ENCODE peak calls at places on chromosome 6, in eight cellular contexts. I is HCT116, M is A549, J is K562, W is HepG2, N is H1, S is endothelial cell of umbilical vein, R is GM12878. A is an unnamed sample.

GRCh38 chr6:35343092-35343834 is 905 bp downstream of the PPARD start:
- DNase-seq in W (no peak), J (no peak), M (no peak), I (no peak), S (peak), N (no peak), R (no peak), A (peak)

GRCh38 chr6:149919834-149920225 is 3.1 kb downstream of the RAET1G start:
- DNase-seq in R (no peak), W (no peak), J (no peak), I (no peak), M (no peak), S (no peak), N (no peak), A (no peak)

GRCh38 chr6:138972226-138972665 is 15.8 kb downstream of the REPS1 start:
- DNase-seq in J (no peak), I (no peak), N (no peak), R (no peak), S (peak), M (no peak), W (no peak), A (peak)

GRCh38 chr6:16276991-16277981 is 38.9 kb downstream of the GMPR start:
- DNase-seq in S (peak), J (peak), W (peak), R (no peak), I (peak), M (peak), N (peak), A (peak)

GRCh38 chr6:170117111-170117972 is 173.5 kb downstream of the DLL1 start:
- DNase-seq in J (no peak), I (no peak), R (no peak), M (no peak), W (no peak), N (no peak), S (no peak), A (no peak)

GRCh38 chr6:159499034-159499433 is 194.0 kb downstream of the SOD2 start:
- DNase-seq in W (no peak), I (no peak), N (no peak), R (no peak), S (no peak), M (no peak), J (peak), A (no peak)

GRCh38 chr6:36949636-36950035 is 4.9 kb upstream of the PI16 start:
- DNase-seq in I (no peak), W (no peak), J (no peak), S (peak), M (no peak), R (no peak), N (no peak), A (peak)

GRCh38 chr6:116536216-116536621 is 9.3 kb downstream of the TRAPPC3L start:
- DNase-seq in W (peak), S (peak), N (no peak), M (peak), R (no peak), J (peak), I (peak), A (peak)

GRCh38 chr6:96582457-96582856 is 19.5 kb downstream of the FHL5 start:
- DNase-seq in J (no peak), S (no peak), N (no peak), W (no peak), I (no peak), R (no peak), M (no peak), A (no peak)

GRCh38 chr6:53066059-53066406 is 829 bp downstream of the FBXO9 start:
- DNase-seq in R (no peak), J (peak), S (peak), M (peak), N (no peak), I (no peak), W (no peak), A (peak)

GRCh38 chr6:62283828-62284411 is 2.1 kb downstream of the KHDRBS2 start:
- DNase-seq in M (peak), S (no peak), I (peak), N (no peak), J (no peak), R (no peak), W (peak), A (peak)

GRCh38 chr6:104862456-104862855 is 2.7 kb upstream of the HACE1 start:
- DNase-seq in W (no peak), R (no peak), J (no peak), M (no peak), I (no peak), S (no peak), N (no peak), A (peak)

DNA sequence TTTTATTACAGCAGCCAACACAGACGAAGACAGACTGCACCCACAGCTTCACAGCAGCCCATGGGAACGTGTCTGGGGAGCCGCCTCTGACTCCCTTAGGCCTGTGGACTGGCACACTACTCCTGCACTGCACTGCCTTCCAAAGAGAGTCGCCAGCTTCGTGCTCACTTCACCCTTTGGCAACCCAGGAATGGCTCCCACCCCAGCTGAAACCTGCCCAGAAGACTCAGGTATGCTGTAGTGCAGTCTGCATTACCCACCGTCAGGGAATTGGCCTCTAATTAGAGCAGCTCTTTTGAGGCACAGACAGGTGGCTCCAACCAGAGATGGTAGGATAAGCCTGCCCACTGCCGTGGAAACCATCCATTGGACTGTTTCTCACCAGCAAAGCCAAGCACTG is 39.9 kb upstream of the FRMD1 start:
- DNase-seq in R (no peak), M (no peak), N (no peak), J (no peak), I (no peak), W (no peak), S (no peak), A (no peak)
- H3K4me2 ChIP-seq in R (no peak), M (no peak), N (no peak), J (no peak), I (no peak), W (no peak), S (no peak), A (no peak)

GRCh38 chr6:109296305-109296915 is 85.9 kb downstream of the CD164 start:
- DNase-seq in N (no peak), R (no peak), I (no peak), S (no peak), J (no peak), W (peak), M (no peak), A (no peak)
- TF ChIP-seq POLR2A in N (no peak), R (no peak), I (no peak), S (no peak), J (no peak), W (no peak), M (no peak), A (no peak)

GRCh38 chr6:6007311-6008113 is 787 bp upstream of the NRN1 start:
- DNase-seq in I (no peak), S (peak), W (no peak), R (no peak), M (no peak), J (no peak), N (no peak), A (no peak)

GRCh38 chr6:6006428-6007310 is at the start of gene NRN1:
- DNase-seq in J (no peak), M (no peak), W (no peak), S (peak), R (no peak), I (no peak), N (no peak), A (no peak)

GRCh38 chr6:6003334-6004146 is 3.2 kb downstream of the NRN1 start:
- DNase-seq in M (no peak), J (no peak), W (no peak), S (peak), R (no peak), I (no peak), N (no peak), A (no peak)

GRCh38 chr6:6004147-6004995 is 2.4 kb downstream of the NRN1 start:
- DNase-seq in I (no peak), R (no peak), J (no peak), M (no peak), W (no peak), N (no peak), S (peak), A (no peak)

DNA sequence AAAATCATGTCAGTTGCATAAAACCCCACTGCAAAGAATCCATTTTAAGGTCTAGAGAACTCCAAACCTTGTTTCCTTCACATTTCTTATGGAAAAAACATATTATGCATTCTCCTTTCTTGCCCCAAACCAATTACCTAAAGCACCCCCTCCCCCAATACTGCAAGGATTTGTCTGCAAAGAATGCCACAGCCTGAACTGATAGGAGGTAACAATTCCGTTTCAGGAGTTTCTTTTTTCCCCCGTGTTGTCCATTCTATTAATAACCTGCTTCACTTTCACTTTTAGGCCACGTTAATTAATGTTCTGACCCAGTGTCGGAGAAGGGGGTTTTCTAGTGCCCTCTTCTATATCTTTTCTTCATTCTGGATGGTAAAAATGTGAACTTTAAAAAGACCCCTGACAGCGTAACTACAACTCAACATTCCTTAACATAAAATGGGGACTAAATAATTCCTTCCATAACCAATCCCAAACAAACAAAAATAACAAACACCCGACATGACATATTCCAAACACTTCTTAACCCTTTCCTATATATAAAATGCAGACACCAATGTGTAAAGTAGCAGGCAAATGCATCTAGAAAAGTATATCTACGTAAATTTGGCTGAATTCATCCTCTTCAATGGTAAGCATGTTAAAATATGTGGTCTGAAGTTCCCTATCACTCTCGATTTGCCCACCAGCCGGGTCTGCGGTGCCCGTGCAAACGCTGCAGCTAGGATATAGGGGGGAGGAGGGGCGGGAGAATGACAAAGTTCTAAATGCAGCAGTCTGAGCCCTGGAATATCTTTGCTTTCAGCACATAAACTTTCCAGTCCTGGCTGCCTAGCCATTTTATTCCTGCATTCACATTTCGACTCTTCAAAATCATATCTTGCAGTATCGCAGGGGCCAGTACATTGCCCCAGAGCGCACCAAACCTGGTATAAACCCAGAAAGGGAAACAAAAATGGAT is 978 bp downstream of the NRN1 start:
- DNase-seq in J (no peak), I (no peak), N (no peak), S (peak), W (no peak), R (no peak), M (no peak), A (no peak)
- H3K4me2 ChIP-seq in J (no peak), I (no peak), N (peak), S (peak), W (no peak), R (no peak), M (peak), A (no peak)

GRCh38 chr6:12290490-12290820 is 294 bp downstream of the EDN1 start:
- DNase-seq in R (no peak), M (no peak), S (no peak), N (no peak), J (no peak), I (no peak), W (no peak), A (no peak)

GRCh38 chr6:12291083-12291784 is 1.1 kb downstream of the EDN1 start:
- DNase-seq in I (no peak), M (no peak), R (no peak), N (no peak), S (no peak), W (no peak), J (no peak), A (no peak)

GRCh38 chr6:12288211-12288618 is 1.9 kb upstream of the EDN1 start:
- DNase-seq in I (no peak), J (no peak), N (no peak), R (no peak), M (no peak), S (no peak), W (no peak), A (no peak)

GRCh38 chr6:12288844-12289654 is 1.1 kb upstream of the EDN1 start:
- DNase-seq in M (peak), N (peak), J (peak), W (peak), I (peak), S (peak), R (peak), A (peak)

GRCh38 chr6:12289655-12290489 is at the start of gene EDN1:
- DNase-seq in W (peak), I (peak), R (peak), M (peak), N (peak), J (peak), S (peak), A (peak)
- TF ChIP-seq POLR2A in W (no peak), I (no peak), R (peak), M (peak), N (no peak), J (no peak), S (peak), A (peak)

GRCh38 chr6:74755196-74755595 is 450.7 kb downstream of the COL12A1 start:
- DNase-seq in M (no peak), N (no peak), W (no peak), J (no peak), S (no peak), R (no peak), I (no peak), A (no peak)

GRCh38 chr6:74745670-74746069 is 460.2 kb downstream of the COL12A1 start:
- DNase-seq in N (no peak), I (no peak), S (no peak), R (no peak), J (no peak), W (no peak), M (no peak), A (no peak)

GRCh38 chr6:74753883-74754600 is 451.8 kb downstream of the COL12A1 start:
- DNase-seq in M (no peak), J (no peak), W (no peak), R (no peak), I (no peak), N (no peak), S (no peak), A (no peak)

GRCh38 chr6:74752303-74752702 is 453.6 kb downstream of the COL12A1 start:
- DNase-seq in W (no peak), J (no peak), I (no peak), N (no peak), M (no peak), R (no peak), S (no peak), A (no peak)

GRCh38 chr6:74749211-74750142 is 456.4 kb downstream of the COL12A1 start:
- DNase-seq in I (no peak), N (no peak), S (peak), W (no peak), J (no peak), R (no peak), M (no peak), A (no peak)
- H3K4me2 ChIP-seq in I (no peak), N (no peak), S (no peak), W (no peak), J (no peak), R (no peak), M (no peak), A (no peak)

GRCh38 chr6:43053545-43054205 is at the start of gene CUL7:
- DNase-seq in R (peak), M (peak), J (peak), I (peak), S (peak), N (peak), W (peak), A (peak)
- TF ChIP-seq POLR2A in R (peak), M (peak), J (peak), I (peak), S (peak), N (peak), W (peak), A (peak)

GRCh38 chr6:108873251-108873650 is 25.0 kb downstream of the ARMC2 start:
- DNase-seq in S (no peak), I (no peak), N (no peak), M (no peak), J (no peak), W (no peak), R (no peak), A (no peak)

GRCh38 chr6:108872001-108872974 is 24.1 kb downstream of the ARMC2 start:
- DNase-seq in R (no peak), M (no peak), N (no peak), J (no peak), S (no peak), W (no peak), I (no peak), A (no peak)

GRCh38 chr6:108874470-108875160 is 26.4 kb downstream of the ARMC2 start:
- DNase-seq in W (no peak), I (no peak), R (peak), J (no peak), N (no peak), M (no peak), S (peak), A (peak)

GRCh38 chr6:108875161-108875555 is 26.9 kb downstream of the ARMC2 start:
- DNase-seq in S (no peak), N (no peak), I (no peak), J (no peak), W (no peak), M (no peak), R (no peak), A (no peak)

GRCh38 chr6:108873971-108874370 is 25.7 kb downstream of the ARMC2 start:
- DNase-seq in N (no peak), R (no peak), S (no peak), J (no peak), I (no peak), M (no peak), W (no peak), A (no peak)
- H3K4me2 ChIP-seq in N (no peak), R (peak), S (no peak), J (no peak), I (no peak), M (no peak), W (no peak), A (no peak)

DNA sequence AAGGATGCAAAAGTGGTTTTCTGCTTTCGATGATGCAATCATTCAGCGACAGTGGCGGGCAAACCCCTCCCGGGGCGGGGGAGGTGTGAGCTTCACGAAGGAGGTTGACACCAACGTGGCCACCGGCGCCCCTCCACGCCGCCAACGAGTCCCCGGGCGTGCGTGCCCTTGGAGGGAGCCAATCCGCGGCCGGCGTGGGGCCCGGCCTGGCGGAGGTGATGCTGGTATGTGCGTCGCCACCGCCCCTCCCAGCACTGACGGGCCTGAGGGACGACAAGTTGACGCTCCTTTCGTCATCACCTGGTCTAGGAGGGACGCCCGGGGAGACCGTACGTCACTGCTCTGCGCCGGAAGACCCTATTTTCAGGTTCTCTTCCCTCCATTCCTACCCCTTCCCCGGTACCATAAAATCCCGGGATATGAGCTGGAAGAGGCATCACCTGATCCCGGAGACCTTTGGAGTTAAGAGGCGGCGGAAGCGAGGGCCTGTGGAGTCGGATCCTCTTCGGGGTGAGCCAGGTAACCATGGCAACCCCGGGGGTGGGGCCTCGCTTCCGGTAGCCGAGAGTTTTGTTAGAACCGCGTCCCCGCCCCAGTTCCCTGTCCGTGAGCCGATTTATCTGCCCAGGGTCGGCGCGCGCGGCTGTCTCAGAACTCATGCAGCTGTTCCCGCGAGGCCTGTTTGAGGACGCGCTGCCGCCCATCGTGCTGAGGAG is at the start of gene DXO:
- DNase-seq in R (peak), I (peak), S (peak), W (peak), J (peak), M (peak), N (peak), A (peak)
- TF ChIP-seq POLR2A in R (peak), I (no peak), S (no peak), W (peak), J (peak), M (no peak), N (peak), A (peak)

GRCh38 chr6:146542881-146543210 is 787 bp upstream of the RAB32 start:
- DNase-seq in J (no peak), M (no peak), S (no peak), W (no peak), R (no peak), I (no peak), N (no peak), A (peak)
- H3K4me2 ChIP-seq in J (peak), M (peak), S (peak), W (peak), R (peak), I (no peak), N (peak), A (peak)

A was measured in IMR-90.